ENCODE peak calls at places on chromosome 1, in six cellular contexts. One of them, this sample, is unnamed.

GRCh38 chr1:121558514-121558913 is 373.7 kb downstream of the SRGAP2C start:
- DNase-seq in NCI-H1417: no peak
- DNase-seq in head of caudate nucleus: no peak
- DNase-seq in ELR: peak
- DNase-seq in GM23338: peak
- DNase-seq in T-helper 1 cell: no peak
- DNase-seq in this sample: no peak

GRCh38 chr1:20964540-20965484 is 177.7 kb upstream of the HP1BP3 start:
- DNase-seq in GM23338: peak
- DNase-seq in ELR: no peak
- DNase-seq in NCI-H1417: peak
- DNase-seq in T-helper 1 cell: no peak
- DNase-seq in head of caudate nucleus: no peak
- DNase-seq in this sample: no peak

GRCh38 chr1:204685236-204686006 is at the start of gene LRRN2:
- DNase-seq in NCI-H1417: peak
- DNase-seq in T-helper 1 cell: no peak
- DNase-seq in ELR: no peak
- DNase-seq in head of caudate nucleus: peak
- DNase-seq in GM23338: peak
- DNase-seq in this sample: no peak

GRCh38 chr1:159921700-159922498 is 3.4 kb downstream of the TAGLN2 start:
- DNase-seq in GM23338: no peak
- DNase-seq in ELR: peak
- DNase-seq in head of caudate nucleus: no peak
- DNase-seq in T-helper 1 cell: no peak
- DNase-seq in NCI-H1417: no peak
- DNase-seq in this sample: no peak

GRCh38 chr1:61352845-61353435 is 270.6 kb downstream of the NFIA start:
- DNase-seq in T-helper 1 cell: no peak
- DNase-seq in ELR: no peak
- DNase-seq in GM23338: peak
- DNase-seq in head of caudate nucleus: no peak
- DNase-seq in NCI-H1417: no peak
- DNase-seq in this sample: no peak

GRCh38 chr1:179296356-179296755 is 2.8 kb downstream of the SOAT1 start:
- DNase-seq in head of caudate nucleus: no peak
- DNase-seq in NCI-H1417: no peak
- DNase-seq in T-helper 1 cell: no peak
- DNase-seq in GM23338: peak
- DNase-seq in ELR: no peak
- DNase-seq in this sample: no peak

GRCh38 chr1:44817307-44817706 is 9.0 kb downstream of the BTBD19 start:
- DNase-seq in head of caudate nucleus: no peak
- DNase-seq in NCI-H1417: no peak
- DNase-seq in GM23338: no peak
- DNase-seq in ELR: no peak
- DNase-seq in T-helper 1 cell: no peak
- DNase-seq in this sample: no peak

GRCh38 chr1:66998972-66999371 is 55.0 kb downstream of the SLC35D1 start:
- DNase-seq in ELR: no peak
- DNase-seq in T-helper 1 cell: no peak
- DNase-seq in GM23338: no peak
- DNase-seq in NCI-H1417: no peak
- DNase-seq in head of caudate nucleus: no peak
- DNase-seq in this sample: no peak

GRCh38 chr1:112530832-112531231 is 22.1 kb downstream of the WNT2B start:
- DNase-seq in GM23338: no peak
- DNase-seq in ELR: no peak
- DNase-seq in NCI-H1417: no peak
- DNase-seq in head of caudate nucleus: no peak
- DNase-seq in T-helper 1 cell: no peak
- DNase-seq in this sample: no peak

GRCh38 chr1:65075123-65075976 is 72.7 kb upstream of the AK4 start:
- DNase-seq in ELR: peak
- DNase-seq in GM23338: peak
- DNase-seq in head of caudate nucleus: peak
- DNase-seq in T-helper 1 cell: peak
- DNase-seq in NCI-H1417: peak
- DNase-seq in this sample: peak

GRCh38 chr1:184836081-184836480 is 81.4 kb upstream of the EDEM3 start:
- DNase-seq in NCI-H1417: no peak
- DNase-seq in GM23338: no peak
- DNase-seq in head of caudate nucleus: no peak
- DNase-seq in T-helper 1 cell: no peak
- DNase-seq in ELR: no peak
- DNase-seq in this sample: no peak

GRCh38 chr1:207702317-207702716 is 49.5 kb upstream of the CD46 start:
- DNase-seq in ELR: no peak
- DNase-seq in NCI-H1417: no peak
- DNase-seq in head of caudate nucleus: no peak
- DNase-seq in T-helper 1 cell: no peak
- DNase-seq in GM23338: no peak
- DNase-seq in this sample: no peak

GRCh38 chr1:57217905-57218304 is 206.0 kb downstream of the DAB1 start:
- DNase-seq in T-helper 1 cell: no peak
- DNase-seq in head of caudate nucleus: no peak
- DNase-seq in GM23338: no peak
- DNase-seq in NCI-H1417: no peak
- DNase-seq in ELR: no peak
- DNase-seq in this sample: no peak

GRCh38 chr1:173392895-173393654 is 84.1 kb upstream of the PRDX6 start:
- DNase-seq in ELR: peak
- DNase-seq in T-helper 1 cell: no peak
- DNase-seq in NCI-H1417: no peak
- DNase-seq in GM23338: no peak
- DNase-seq in head of caudate nucleus: no peak
- DNase-seq in this sample: no peak

GRCh38 chr1:47978486-47978885 is 18.7 kb downstream of the TRABD2B start:
- DNase-seq in GM23338: no peak
- DNase-seq in T-helper 1 cell: no peak
- DNase-seq in head of caudate nucleus: no peak
- DNase-seq in ELR: no peak
- DNase-seq in NCI-H1417: no peak
- DNase-seq in this sample: no peak

GRCh38 chr1:21318714-21319159 is 28.5 kb upstream of the ECE1 start:
- DNase-seq in GM23338: no peak
- DNase-seq in head of caudate nucleus: peak
- DNase-seq in T-helper 1 cell: no peak
- DNase-seq in ELR: no peak
- DNase-seq in NCI-H1417: peak
- DNase-seq in this sample: no peak

GRCh38 chr1:37250371-37250770 is 216.1 kb upstream of the GRIK3 start:
- DNase-seq in ELR: peak
- DNase-seq in T-helper 1 cell: no peak
- DNase-seq in GM23338: no peak
- DNase-seq in head of caudate nucleus: no peak
- DNase-seq in NCI-H1417: no peak
- DNase-seq in this sample: no peak

GRCh38 chr1:221823149-221823548 is 81.3 kb upstream of the DUSP10 start:
- DNase-seq in head of caudate nucleus: no peak
- DNase-seq in NCI-H1417: no peak
- DNase-seq in T-helper 1 cell: no peak
- DNase-seq in ELR: no peak
- DNase-seq in GM23338: no peak
- DNase-seq in this sample: no peak

GRCh38 chr1:3922201-3922725 is 22.2 kb upstream of the C1orf174 start:
- DNase-seq in T-helper 1 cell: no peak
- DNase-seq in ELR: no peak
- DNase-seq in head of caudate nucleus: no peak
- DNase-seq in GM23338: peak
- DNase-seq in NCI-H1417: no peak
- DNase-seq in this sample: no peak

GRCh38 chr1:145878724-145879123 is 6.9 kb downstream of the ANKRD35 start:
- DNase-seq in head of caudate nucleus: no peak
- DNase-seq in NCI-H1417: peak
- DNase-seq in GM23338: no peak
- DNase-seq in ELR: peak
- DNase-seq in T-helper 1 cell: no peak
- DNase-seq in this sample: no peak

GRCh38 chr1:68223714-68224113 is 8.6 kb downstream of the WLS start:
- DNase-seq in GM23338: no peak
- DNase-seq in T-helper 1 cell: no peak
- DNase-seq in NCI-H1417: no peak
- DNase-seq in ELR: no peak
- DNase-seq in head of caudate nucleus: no peak
- DNase-seq in this sample: no peak

GRCh38 chr1:42420911-42421585 is 34.8 kb downstream of the ZMYND12 start:
- DNase-seq in head of caudate nucleus: peak
- DNase-seq in GM23338: no peak
- DNase-seq in NCI-H1417: peak
- DNase-seq in T-helper 1 cell: no peak
- DNase-seq in ELR: peak
- DNase-seq in this sample: no peak

GRCh38 chr1:154344977-154345837 is 19.9 kb downstream of the ATP8B2 start:
- DNase-seq in GM23338: peak
- DNase-seq in head of caudate nucleus: no peak
- DNase-seq in T-helper 1 cell: peak
- DNase-seq in NCI-H1417: no peak
- DNase-seq in ELR: peak
- DNase-seq in this sample: no peak

GRCh38 chr1:31264790-31265386 is 25.2 kb upstream of the NKAIN1 start:
- DNase-seq in GM23338: no peak
- DNase-seq in head of caudate nucleus: no peak
- DNase-seq in T-helper 1 cell: no peak
- DNase-seq in NCI-H1417: no peak
- DNase-seq in ELR: no peak
- DNase-seq in this sample: no peak

GRCh38 chr1:200795151-200795550 is 56.5 kb downstream of the CAMSAP2 start:
- DNase-seq in NCI-H1417: no peak
- DNase-seq in T-helper 1 cell: no peak
- DNase-seq in head of caudate nucleus: no peak
- DNase-seq in GM23338: no peak
- DNase-seq in ELR: peak
- DNase-seq in this sample: no peak

GRCh38 chr1:201739492-201740085 is 89.4 kb upstream of the IPO9 start:
- DNase-seq in ELR: no peak
- DNase-seq in NCI-H1417: peak
- DNase-seq in GM23338: peak
- DNase-seq in T-helper 1 cell: peak
- DNase-seq in head of caudate nucleus: peak
- DNase-seq in this sample: no peak

GRCh38 chr1:23795676-23796465 is 4.7 kb downstream of the GALE start:
- DNase-seq in GM23338: no peak
- DNase-seq in head of caudate nucleus: no peak
- DNase-seq in ELR: no peak
- DNase-seq in NCI-H1417: no peak
- DNase-seq in T-helper 1 cell: no peak
- DNase-seq in this sample: no peak

GRCh38 chr1:81912383-81912782 is 111.6 kb downstream of the ADGRL2 start:
- DNase-seq in head of caudate nucleus: no peak
- DNase-seq in ELR: no peak
- DNase-seq in NCI-H1417: peak
- DNase-seq in T-helper 1 cell: no peak
- DNase-seq in GM23338: no peak
- DNase-seq in this sample: no peak